ENCODE peak calls at places on chromosomes 6 and 20, in eight cellular contexts. One of them, this sample, is unnamed.

GRCh38 chr6:77106992-77107391 is 356.3 kb downstream of the HTR1B start:
- DNase-seq in H1: no peak
- DNase-seq in GM23338: no peak
- DNase-seq in endothelial cell of umbilical vein: no peak
- DNase-seq in HCT116: no peak
- DNase-seq in HepG2: no peak
- DNase-seq in GM12878: no peak
- DNase-seq in K562: no peak
- DNase-seq in this sample: no peak

GRCh38 chr6:99331531-99331930 is 17.9 kb downstream of the FAXC start:
- DNase-seq in H1: no peak
- DNase-seq in GM23338: no peak
- DNase-seq in endothelial cell of umbilical vein: no peak
- DNase-seq in HCT116: no peak
- DNase-seq in HepG2: no peak
- DNase-seq in GM12878: no peak
- DNase-seq in K562: no peak
- DNase-seq in this sample: no peak

GRCh38 chr20:24813080-24813479 is 136.0 kb upstream of the CST7 start:
- DNase-seq in H1: no peak
- DNase-seq in GM23338: no peak
- DNase-seq in endothelial cell of umbilical vein: no peak
- DNase-seq in HCT116: no peak
- DNase-seq in HepG2: no peak
- DNase-seq in GM12878: no peak
- DNase-seq in K562: no peak
- DNase-seq in this sample: no peak

GRCh38 chr20:62350098-62350628 is 16.9 kb downstream of the LAMA5 start:
- DNase-seq in H1: no peak
- DNase-seq in GM23338: no peak
- DNase-seq in endothelial cell of umbilical vein: no peak
- DNase-seq in HCT116: peak
- DNase-seq in HepG2: no peak
- DNase-seq in GM12878: no peak
- DNase-seq in K562: no peak
- DNase-seq in this sample: no peak

GRCh38 chr6:73299171-73300073 is 36.4 kb upstream of the KHDC1 start:
- DNase-seq in H1: peak
- DNase-seq in GM23338: peak
- DNase-seq in endothelial cell of umbilical vein: no peak
- DNase-seq in HCT116: no peak
- DNase-seq in HepG2: no peak
- DNase-seq in GM12878: no peak
- DNase-seq in K562: no peak
- DNase-seq in this sample: no peak

GRCh38 chr6:168597471-168597875 is 156.5 kb downstream of the SMOC2 start:
- DNase-seq in H1: no peak
- DNase-seq in GM23338: no peak
- DNase-seq in endothelial cell of umbilical vein: no peak
- DNase-seq in HCT116: no peak
- DNase-seq in HepG2: no peak
- DNase-seq in GM12878: no peak
- DNase-seq in K562: no peak
- DNase-seq in this sample: no peak

GRCh38 chr20:4065405-4065841 is 50.1 kb upstream of the RNF24 start:
- DNase-seq in H1: no peak
- DNase-seq in GM23338: no peak
- DNase-seq in endothelial cell of umbilical vein: peak
- DNase-seq in HCT116: no peak
- DNase-seq in HepG2: no peak
- DNase-seq in GM12878: no peak
- DNase-seq in K562: no peak
- DNase-seq in this sample: no peak

GRCh38 chr6:44869321-44869897 is 458.7 kb upstream of the RUNX2 start:
- DNase-seq in H1: no peak
- DNase-seq in GM23338: no peak
- DNase-seq in endothelial cell of umbilical vein: no peak
- DNase-seq in HCT116: no peak
- DNase-seq in HepG2: peak
- DNase-seq in GM12878: peak
- DNase-seq in K562: no peak
- DNase-seq in this sample: no peak

GRCh38 chr6:81130071-81130470 is 622.4 kb downstream of the TENT5A start:
- DNase-seq in H1: no peak
- DNase-seq in GM23338: no peak
- DNase-seq in endothelial cell of umbilical vein: no peak
- DNase-seq in HCT116: no peak
- DNase-seq in HepG2: no peak
- DNase-seq in GM12878: no peak
- DNase-seq in K562: no peak
- DNase-seq in this sample: no peak

GRCh38 chr6:92376711-92377110 is 1042.6 kb downstream of the EPHA7 start:
- DNase-seq in H1: no peak
- DNase-seq in GM23338: no peak
- DNase-seq in endothelial cell of umbilical vein: no peak
- DNase-seq in HCT116: no peak
- DNase-seq in HepG2: no peak
- DNase-seq in GM12878: no peak
- DNase-seq in K562: no peak
- DNase-seq in this sample: no peak

GRCh38 chr6:30124391-30124790 is 11.5 kb upstream of the TRIM31 start:
- DNase-seq in H1: no peak
- DNase-seq in GM23338: no peak
- DNase-seq in endothelial cell of umbilical vein: no peak
- DNase-seq in HCT116: no peak
- DNase-seq in HepG2: no peak
- DNase-seq in GM12878: no peak
- DNase-seq in K562: no peak
- DNase-seq in this sample: no peak

GRCh38 chr6:30129270-30129669 is 6.7 kb upstream of the TRIM40 start:
- DNase-seq in H1: no peak
- DNase-seq in GM23338: no peak
- DNase-seq in endothelial cell of umbilical vein: no peak
- DNase-seq in HCT116: no peak
- DNase-seq in HepG2: no peak
- DNase-seq in GM12878: no peak
- DNase-seq in K562: no peak
- DNase-seq in this sample: no peak

GRCh38 chr6:30130887-30131862 is 4.8 kb upstream of the TRIM40 start:
- DNase-seq in H1: peak
- DNase-seq in GM23338: peak
- DNase-seq in endothelial cell of umbilical vein: peak
- DNase-seq in HCT116: peak
- DNase-seq in HepG2: peak
- DNase-seq in GM12878: peak
- DNase-seq in K562: peak
- DNase-seq in this sample: peak

GRCh38 chr6:30129818-30130679 is 5.9 kb upstream of the TRIM40 start:
- DNase-seq in H1: no peak
- DNase-seq in GM23338: no peak
- DNase-seq in endothelial cell of umbilical vein: no peak
- DNase-seq in HCT116: no peak
- DNase-seq in HepG2: no peak
- DNase-seq in GM12878: no peak
- DNase-seq in K562: no peak
- DNase-seq in this sample: no peak

GRCh38 chr6:30127238-30128093 is 8.5 kb upstream of the TRIM40 start:
- DNase-seq in H1: peak
- DNase-seq in GM23338: peak
- DNase-seq in endothelial cell of umbilical vein: no peak
- DNase-seq in HCT116: no peak
- DNase-seq in HepG2: no peak
- DNase-seq in GM12878: no peak
- DNase-seq in K562: no peak
- DNase-seq in this sample: no peak
- TF ChIP-seq EZH2 in H1: peak
- TF ChIP-seq EZH2 in GM23338: peak
- TF ChIP-seq EZH2 in endothelial cell of umbilical vein: peak
- TF ChIP-seq EZH2 in HCT116: no peak
- TF ChIP-seq EZH2 in HepG2: no peak
- TF ChIP-seq EZH2 in GM12878: no peak
- TF ChIP-seq EZH2 in K562: no peak
- TF ChIP-seq EZH2 in this sample: no peak

DNA sequence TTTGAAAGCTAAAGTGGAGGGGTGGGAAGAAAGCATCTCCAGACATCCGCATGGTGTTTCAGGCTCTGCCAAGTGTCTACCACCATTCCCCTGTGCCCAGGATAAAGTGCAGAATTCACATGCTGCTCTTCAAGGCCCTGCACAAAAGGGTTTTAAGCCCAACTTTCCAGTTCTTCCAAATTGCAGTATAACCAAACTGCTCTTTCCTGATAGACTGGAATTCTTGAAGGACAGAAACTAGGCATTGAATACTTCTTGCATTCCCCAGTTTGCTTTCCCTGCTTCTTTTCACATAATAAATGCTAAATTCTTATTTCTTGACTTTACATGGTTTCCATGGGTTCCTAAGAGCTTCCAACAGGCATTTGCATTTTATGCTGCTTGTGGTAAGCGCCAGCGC is 7.8 kb downstream of the SOX4 start:
- DNase-seq in H1: no peak
- DNase-seq in GM23338: peak
- DNase-seq in endothelial cell of umbilical vein: peak
- DNase-seq in HCT116: no peak
- DNase-seq in HepG2: no peak
- DNase-seq in GM12878: no peak
- DNase-seq in K562: no peak
- DNase-seq in this sample: no peak
- TF ChIP-seq POLR2AphosphoS5 in H1: no peak
- TF ChIP-seq POLR2AphosphoS5 in GM23338: no peak
- TF ChIP-seq POLR2AphosphoS5 in endothelial cell of umbilical vein: no peak
- TF ChIP-seq POLR2AphosphoS5 in HCT116: no peak
- TF ChIP-seq POLR2AphosphoS5 in HepG2: no peak
- TF ChIP-seq POLR2AphosphoS5 in GM12878: no peak
- TF ChIP-seq POLR2AphosphoS5 in K562: no peak
- TF ChIP-seq POLR2AphosphoS5 in this sample: no peak

GRCh38 chr6:7232351-7232750 is 80.6 kb downstream of the SSR1 start:
- DNase-seq in H1: no peak
- DNase-seq in GM23338: no peak
- DNase-seq in endothelial cell of umbilical vein: peak
- DNase-seq in HCT116: no peak
- DNase-seq in HepG2: no peak
- DNase-seq in GM12878: no peak
- DNase-seq in K562: no peak
- DNase-seq in this sample: no peak
- TF ChIP-seq EZH2 in H1: no peak
- TF ChIP-seq EZH2 in GM23338: no peak
- TF ChIP-seq EZH2 in endothelial cell of umbilical vein: no peak
- TF ChIP-seq EZH2 in HCT116: no peak
- TF ChIP-seq EZH2 in HepG2: no peak
- TF ChIP-seq EZH2 in GM12878: no peak
- TF ChIP-seq EZH2 in K562: no peak
- TF ChIP-seq EZH2 in this sample: no peak

GRCh38 chr20:653110-653589 is at the start of gene SRXN1:
- DNase-seq in H1: peak
- DNase-seq in GM23338: peak
- DNase-seq in endothelial cell of umbilical vein: peak
- DNase-seq in HCT116: peak
- DNase-seq in HepG2: peak
- DNase-seq in GM12878: peak
- DNase-seq in K562: peak
- DNase-seq in this sample: no peak
- TF ChIP-seq POLR2AphosphoS5 in H1: no peak
- TF ChIP-seq POLR2AphosphoS5 in GM23338: no peak
- TF ChIP-seq POLR2AphosphoS5 in endothelial cell of umbilical vein: peak
- TF ChIP-seq POLR2AphosphoS5 in HCT116: peak
- TF ChIP-seq POLR2AphosphoS5 in HepG2: peak
- TF ChIP-seq POLR2AphosphoS5 in GM12878: no peak
- TF ChIP-seq POLR2AphosphoS5 in K562: peak
- TF ChIP-seq POLR2AphosphoS5 in this sample: no peak

GRCh38 chr6:33116881-33117711 is 41.3 kb downstream of the HLA-DPB1 start:
- DNase-seq in H1: peak
- DNase-seq in GM23338: peak
- DNase-seq in endothelial cell of umbilical vein: no peak
- DNase-seq in HCT116: no peak
- DNase-seq in HepG2: no peak
- DNase-seq in GM12878: no peak
- DNase-seq in K562: no peak
- DNase-seq in this sample: no peak
- TF ChIP-seq EZH2 in H1: no peak
- TF ChIP-seq EZH2 in GM23338: no peak
- TF ChIP-seq EZH2 in endothelial cell of umbilical vein: peak
- TF ChIP-seq EZH2 in HCT116: no peak
- TF ChIP-seq EZH2 in HepG2: no peak
- TF ChIP-seq EZH2 in GM12878: no peak
- TF ChIP-seq EZH2 in K562: no peak
- TF ChIP-seq EZH2 in this sample: no peak

GRCh38 chr20:17021481-17021880 is 205.4 kb upstream of the PCSK2 start:
- DNase-seq in H1: no peak
- DNase-seq in GM23338: no peak
- DNase-seq in endothelial cell of umbilical vein: no peak
- DNase-seq in HCT116: no peak
- DNase-seq in HepG2: no peak
- DNase-seq in GM12878: no peak
- DNase-seq in K562: no peak
- DNase-seq in this sample: no peak
- TF ChIP-seq POLR2AphosphoS5 in H1: no peak
- TF ChIP-seq POLR2AphosphoS5 in GM23338: no peak
- TF ChIP-seq POLR2AphosphoS5 in endothelial cell of umbilical vein: no peak
- TF ChIP-seq POLR2AphosphoS5 in HCT116: no peak
- TF ChIP-seq POLR2AphosphoS5 in HepG2: no peak
- TF ChIP-seq POLR2AphosphoS5 in GM12878: no peak
- TF ChIP-seq POLR2AphosphoS5 in K562: no peak
- TF ChIP-seq POLR2AphosphoS5 in this sample: no peak

GRCh38 chr6:27495386-27496135 is 22.7 kb upstream of the ZNF184 start:
- DNase-seq in H1: peak
- DNase-seq in GM23338: peak
- DNase-seq in endothelial cell of umbilical vein: peak
- DNase-seq in HCT116: peak
- DNase-seq in HepG2: peak
- DNase-seq in GM12878: peak
- DNase-seq in K562: peak
- DNase-seq in this sample: no peak
- TF ChIP-seq EZH2 in H1: no peak
- TF ChIP-seq EZH2 in GM23338: no peak
- TF ChIP-seq EZH2 in endothelial cell of umbilical vein: no peak
- TF ChIP-seq EZH2 in HCT116: no peak
- TF ChIP-seq EZH2 in HepG2: no peak
- TF ChIP-seq EZH2 in GM12878: no peak
- TF ChIP-seq EZH2 in K562: no peak
- TF ChIP-seq EZH2 in this sample: no peak

DNA sequence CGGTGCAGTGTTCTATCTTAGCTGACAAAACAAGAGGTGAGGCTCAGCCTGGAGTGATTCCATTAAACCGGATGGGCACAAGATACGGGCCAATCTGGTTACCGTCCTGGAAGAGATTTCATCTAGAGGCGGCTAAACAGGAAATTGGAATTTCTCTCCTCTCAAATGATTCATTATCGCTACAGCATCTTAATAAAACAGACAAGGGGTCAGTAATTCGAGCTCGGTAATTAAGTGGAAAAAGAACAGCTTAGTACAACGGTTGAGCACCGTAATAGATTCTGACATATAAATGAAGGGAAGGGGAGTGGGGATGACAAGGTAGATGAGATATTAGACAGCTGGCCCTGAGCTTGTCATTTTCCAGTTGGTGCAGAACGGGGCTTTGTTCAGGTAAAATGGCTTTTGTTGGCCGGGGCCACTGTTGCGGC is 137.2 kb downstream of the EDN3 start:
- DNase-seq in H1: no peak
- DNase-seq in GM23338: no peak
- DNase-seq in endothelial cell of umbilical vein: no peak
- DNase-seq in HCT116: no peak
- DNase-seq in HepG2: no peak
- DNase-seq in GM12878: no peak
- DNase-seq in K562: no peak
- DNase-seq in this sample: no peak
- TF ChIP-seq POLR2AphosphoS5 in H1: no peak
- TF ChIP-seq POLR2AphosphoS5 in GM23338: no peak
- TF ChIP-seq POLR2AphosphoS5 in endothelial cell of umbilical vein: no peak
- TF ChIP-seq POLR2AphosphoS5 in HCT116: no peak
- TF ChIP-seq POLR2AphosphoS5 in HepG2: no peak
- TF ChIP-seq POLR2AphosphoS5 in GM12878: no peak
- TF ChIP-seq POLR2AphosphoS5 in K562: no peak
- TF ChIP-seq POLR2AphosphoS5 in this sample: no peak

This sample was measured in SK-N-MC.